ENCODE peak calls at places on chromosomes 16 and 17, in four cellular contexts. One of them, this sample, is unnamed.
A peak's percentile ranks its signal among the peaks of the same experiment; 100 is the strongest.

GRCh38 chr16:80654094-80654862 is 113.5 kb downstream of the DYNLRB2 start:
- DNase-seq in NB4: no peak
- DNase-seq in heart left ventricle: no peak
- DNase-seq in upper lobe of left lung: no peak
- DNase-seq in this sample: no peak

GRCh38 chr16:6642271-6642670 is 690.4 kb upstream of the RBFOX1 start:
- DNase-seq in upper lobe of left lung: no peak
- DNase-seq in heart left ventricle: no peak
- DNase-seq in NB4: no peak
- DNase-seq in this sample: no peak

GRCh38 chr17:1169471-1169908 is 10.3 kb downstream of the ABR start:
- DNase-seq in heart left ventricle: no peak
- DNase-seq in upper lobe of left lung: no peak
- DNase-seq in NB4: no peak
- DNase-seq in this sample: no peak

GRCh38 chr17:33055171-33055611 is 63.5 kb downstream of the SPACA3 start:
- DNase-seq in heart left ventricle: no peak
- DNase-seq in NB4: no peak
- DNase-seq in upper lobe of left lung: no peak
- DNase-seq in this sample: no peak

GRCh38 chr17:45311762-45312476 is 4.9 kb downstream of the MAP3K14 start:
- DNase-seq in NB4: no peak
- DNase-seq in upper lobe of left lung: no peak
- DNase-seq in heart left ventricle: peak; percentile 63
- DNase-seq in this sample: no peak

GRCh38 chr16:57563761-57564160 is 21.3 kb downstream of the ADGRG5 start:
- DNase-seq in NB4: no peak
- DNase-seq in heart left ventricle: no peak
- DNase-seq in upper lobe of left lung: peak; percentile 61
- DNase-seq in this sample: no peak

GRCh38 chr17:78617371-78618061 is 40.3 kb upstream of the DNAH17 start:
- DNase-seq in upper lobe of left lung: no peak
- DNase-seq in heart left ventricle: no peak
- DNase-seq in NB4: no peak
- DNase-seq in this sample: no peak

GRCh38 chr17:77068915-77069314 is 71.9 kb upstream of the SEC14L1 start:
- DNase-seq in heart left ventricle: no peak
- DNase-seq in upper lobe of left lung: no peak
- DNase-seq in NB4: no peak
- DNase-seq in this sample: no peak

GRCh38 chr16:25823891-25824290 is 132.1 kb downstream of the HS3ST4 start:
- DNase-seq in heart left ventricle: no peak
- DNase-seq in NB4: no peak
- DNase-seq in upper lobe of left lung: no peak
- DNase-seq in this sample: no peak

GRCh38 chr17:49971848-49972485 is 3.0 kb downstream of the DLX4 start:
- DNase-seq in heart left ventricle: no peak
- DNase-seq in NB4: peak; percentile 86
- DNase-seq in upper lobe of left lung: peak; percentile 83
- DNase-seq in this sample: no peak

GRCh38 chr16:13171313-13171712 is 269.9 kb downstream of the SHISA9 start:
- DNase-seq in heart left ventricle: no peak
- DNase-seq in NB4: no peak
- DNase-seq in upper lobe of left lung: no peak
- DNase-seq in this sample: no peak

GRCh38 chr17:63961355-63962207 is 11.1 kb downstream of the SCN4A start:
- DNase-seq in upper lobe of left lung: peak; percentile 87
- DNase-seq in NB4: peak; percentile 60
- DNase-seq in heart left ventricle: peak; percentile 72
- DNase-seq in this sample: peak; percentile 95

GRCh38 chr17:44362964-44363612 is 565 bp downstream of the FAM171A2 start:
- DNase-seq in upper lobe of left lung: peak; percentile 87
- DNase-seq in NB4: peak; percentile 37
- DNase-seq in heart left ventricle: no peak
- DNase-seq in this sample: no peak

GRCh38 chr16:15874745-15875314 is 13.6 kb downstream of the CEP20 start:
- DNase-seq in NB4: peak; percentile 24
- DNase-seq in heart left ventricle: peak; percentile 29
- DNase-seq in upper lobe of left lung: no peak
- DNase-seq in this sample: peak; percentile 40

GRCh38 chr17:2418572-2418971 is 17.7 kb upstream of the MNT start:
- DNase-seq in NB4: no peak
- DNase-seq in heart left ventricle: no peak
- DNase-seq in upper lobe of left lung: no peak
- DNase-seq in this sample: no peak

GRCh38 chr16:979859-980594 is 1.5 kb upstream of the SOX8 start:
- DNase-seq in NB4: no peak
- DNase-seq in heart left ventricle: no peak
- DNase-seq in upper lobe of left lung: no peak
- DNase-seq in this sample: no peak

GRCh38 chr16:79777679-79778078 is 177.1 kb upstream of the MAF start:
- DNase-seq in heart left ventricle: no peak
- DNase-seq in NB4: no peak
- DNase-seq in upper lobe of left lung: no peak
- DNase-seq in this sample: no peak

GRCh38 chr17:17812211-17813054 is 24.4 kb downstream of the SREBF1 start:
- DNase-seq in heart left ventricle: peak; percentile 75
- DNase-seq in upper lobe of left lung: peak; percentile 96
- DNase-seq in NB4: peak; percentile 71
- DNase-seq in this sample: peak; percentile 96

GRCh38 chr16:17229766-17230165 is 241.0 kb downstream of the XYLT1 start:
- DNase-seq in NB4: no peak
- DNase-seq in heart left ventricle: no peak
- DNase-seq in upper lobe of left lung: no peak
- DNase-seq in this sample: no peak

GRCh38 chr17:1867307-1867706 is 37.5 kb downstream of the RPA1 start:
- DNase-seq in heart left ventricle: no peak
- DNase-seq in NB4: no peak
- DNase-seq in upper lobe of left lung: no peak
- DNase-seq in this sample: no peak

GRCh38 chr16:16015849-16016248 is 66.4 kb downstream of the ABCC1 start:
- DNase-seq in heart left ventricle: no peak
- DNase-seq in NB4: no peak
- DNase-seq in upper lobe of left lung: no peak
- DNase-seq in this sample: no peak

GRCh38 chr17:32929288-32929574 is 1.3 kb downstream of the TMEM98 start:
- DNase-seq in heart left ventricle: no peak
- DNase-seq in upper lobe of left lung: no peak
- DNase-seq in NB4: no peak
- DNase-seq in this sample: no peak

GRCh38 chr16:81627024-81627423 is 152.1 kb upstream of the PLCG2 start:
- DNase-seq in NB4: no peak
- DNase-seq in heart left ventricle: no peak
- DNase-seq in upper lobe of left lung: no peak
- DNase-seq in this sample: no peak

GRCh38 chr17:39632153-39632941 is 4.6 kb upstream of the STARD3 start:
- DNase-seq in upper lobe of left lung: no peak
- DNase-seq in NB4: peak; percentile 61
- DNase-seq in heart left ventricle: no peak
- DNase-seq in this sample: no peak

GRCh38 chr16:54286330-54287017 is at the start of gene IRX3:
- DNase-seq in upper lobe of left lung: peak; percentile 94
- DNase-seq in NB4: peak; percentile 99
- DNase-seq in heart left ventricle: peak; percentile 90
- DNase-seq in this sample: peak; percentile 90

GRCh38 chr17:77184474-77184873 is 43.7 kb downstream of the SEC14L1 start:
- DNase-seq in upper lobe of left lung: no peak
- DNase-seq in NB4: no peak
- DNase-seq in heart left ventricle: no peak
- DNase-seq in this sample: no peak

GRCh38 chr17:27269978-27270377 is 23.9 kb upstream of the WSB1 start:
- DNase-seq in heart left ventricle: no peak
- DNase-seq in upper lobe of left lung: no peak
- DNase-seq in NB4: no peak
- DNase-seq in this sample: no peak

GRCh38 chr17:45096141-45096540 is 35.0 kb downstream of the NMT1 start:
- DNase-seq in NB4: peak; percentile 62
- DNase-seq in upper lobe of left lung: no peak
- DNase-seq in heart left ventricle: no peak
- DNase-seq in this sample: no peak

GRCh38 chr17:63925615-63926014 is 6.5 kb downstream of the CD79B start:
- DNase-seq in heart left ventricle: no peak
- DNase-seq in upper lobe of left lung: no peak
- DNase-seq in NB4: peak; percentile 55
- DNase-seq in this sample: no peak

GRCh38 chr17:55281592-55282378 is 17.0 kb downstream of the HLF start:
- DNase-seq in upper lobe of left lung: no peak
- DNase-seq in NB4: no peak
- DNase-seq in heart left ventricle: no peak
- DNase-seq in this sample: no peak

GRCh38 chr16:23284584-23284983 is 17.5 kb upstream of the SCNN1B start:
- DNase-seq in heart left ventricle: no peak
- DNase-seq in NB4: no peak
- DNase-seq in upper lobe of left lung: no peak
- DNase-seq in this sample: peak; percentile 46

GRCh38 chr16:23288726-23289512 is 13.2 kb upstream of the SCNN1B start:
- DNase-seq in NB4: peak; percentile 41
- DNase-seq in heart left ventricle: no peak
- DNase-seq in upper lobe of left lung: no peak
- DNase-seq in this sample: no peak

GRCh38 chr16:23283571-23283970 is 18.5 kb upstream of the SCNN1B start:
- DNase-seq in heart left ventricle: no peak
- DNase-seq in NB4: no peak
- DNase-seq in upper lobe of left lung: no peak
- DNase-seq in this sample: no peak

GRCh38 chr16:23288209-23288608 is 13.9 kb upstream of the SCNN1B start:
- DNase-seq in NB4: no peak
- DNase-seq in heart left ventricle: no peak
- DNase-seq in upper lobe of left lung: no peak
- DNase-seq in this sample: no peak

DNA sequence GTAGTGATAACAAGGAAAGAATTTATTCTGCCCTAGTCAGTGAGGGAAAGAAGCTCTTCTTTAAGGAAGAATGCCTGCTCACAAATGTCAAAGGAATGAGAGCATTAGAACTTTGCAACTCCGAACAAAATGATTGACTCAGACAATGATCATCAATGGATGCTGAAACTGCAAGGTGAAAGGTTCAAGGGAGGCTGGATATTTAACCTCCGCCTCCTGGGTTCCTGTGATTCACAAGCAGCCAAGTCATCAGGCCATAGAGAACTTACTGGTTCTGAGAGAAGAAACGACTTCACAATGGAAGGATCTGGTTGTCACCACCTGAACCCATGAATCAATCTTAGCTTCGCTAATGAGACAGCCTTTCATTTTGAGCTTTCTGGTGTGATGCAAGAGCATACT is 16.0 kb upstream of the SCNN1B start:
- DNase-seq in NB4: no peak
- DNase-seq in heart left ventricle: no peak
- DNase-seq in upper lobe of left lung: no peak
- DNase-seq in this sample: no peak
- TF ChIP-seq CTCF in NB4: no peak
- TF ChIP-seq CTCF in heart left ventricle: no peak
- TF ChIP-seq CTCF in upper lobe of left lung: no peak
- TF ChIP-seq CTCF in this sample: no peak

DNA sequence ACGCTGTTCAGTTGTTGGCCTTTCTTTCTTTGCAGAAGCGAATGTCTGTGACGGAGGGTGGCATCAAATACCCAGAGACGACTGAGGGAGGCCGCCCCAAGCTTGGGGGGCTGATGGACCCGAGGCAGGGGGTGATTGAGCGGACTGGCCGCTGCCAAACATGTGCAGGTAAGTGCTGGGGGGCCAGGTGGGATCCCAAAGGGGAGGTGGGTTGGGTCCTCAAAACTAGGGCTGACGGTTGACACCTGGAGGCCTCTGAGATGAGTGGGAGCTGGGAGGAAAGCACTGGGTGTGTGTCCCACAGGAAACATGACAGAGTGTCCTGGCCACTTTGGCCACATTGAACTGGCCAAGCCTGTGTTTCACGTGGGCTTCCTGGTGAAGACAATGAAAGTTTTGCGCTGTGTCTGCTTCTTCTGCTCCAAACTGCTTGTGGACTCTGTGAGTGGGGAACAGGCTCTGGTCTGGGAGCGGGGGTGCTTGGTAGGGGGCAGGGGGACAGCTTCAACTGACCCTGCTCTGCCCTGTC is 11.8 kb downstream of the POLR2A start:
- DNase-seq in upper lobe of left lung: no peak
- DNase-seq in NB4: no peak
- DNase-seq in heart left ventricle: no peak
- DNase-seq in this sample: no peak
- H3K4me3 ChIP-seq in upper lobe of left lung: no peak overlapping the region
- H3K4me3 ChIP-seq in NB4: no peak overlapping the region
- H3K4me3 ChIP-seq in heart left ventricle: no peak overlapping the region
- H3K4me3 ChIP-seq in this sample: no peak overlapping the region

GRCh38 chr16:68237243-68238028 is 1.5 kb upstream of the ESRP2 start:
- DNase-seq in heart left ventricle: peak; percentile 99
- DNase-seq in upper lobe of left lung: peak; percentile 98
- DNase-seq in NB4: peak; percentile 99
- DNase-seq in this sample: peak; percentile 100
- TF ChIP-seq POLR2A in heart left ventricle: peak; percentile 95
- TF ChIP-seq POLR2A in upper lobe of left lung: peak; percentile 97
- TF ChIP-seq POLR2A in NB4: no peak
- TF ChIP-seq POLR2A in this sample: no peak

DNA sequence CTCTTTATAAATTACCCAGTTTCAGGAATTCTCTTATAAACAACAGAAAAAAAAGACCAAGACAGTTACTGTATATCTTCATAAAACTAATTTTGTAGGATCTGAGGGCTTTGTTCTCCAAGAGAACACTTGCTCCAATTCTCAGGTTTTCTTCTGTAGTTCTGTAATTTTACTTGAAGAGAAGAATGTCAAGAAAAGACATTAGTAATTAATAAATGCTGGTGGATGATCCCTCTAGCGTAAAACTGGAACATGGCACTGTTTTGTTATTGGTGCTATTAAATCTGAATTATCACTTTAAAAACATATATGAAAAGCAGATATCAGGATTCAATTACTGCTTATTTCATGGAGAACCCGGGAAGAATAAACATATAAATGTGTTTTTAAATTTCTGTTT is 36.5 kb upstream of the CPHXL start:
- DNase-seq in heart left ventricle: no peak
- DNase-seq in NB4: no peak
- DNase-seq in upper lobe of left lung: no peak
- DNase-seq in this sample: no peak
- TF ChIP-seq CTCF in heart left ventricle: no peak
- TF ChIP-seq CTCF in NB4: no peak
- TF ChIP-seq CTCF in upper lobe of left lung: no peak
- TF ChIP-seq CTCF in this sample: no peak